ENCODE peak calls at places on chromosome 14, in four cellular contexts. P is WTC11, L is K562, G is HepG2. V is an unnamed sample.

GRCh38 chr14:78178971-78179370 is 8.8 kb downstream of the NRXN3 start:
- DNase-seq in P (no peak), L (no peak), G (no peak), V (no peak)

GRCh38 chr14:57692671-57693070 is 173.2 kb downstream of the SLC35F4 start:
- DNase-seq in P (no peak), L (peak), G (peak), V (no peak)

GRCh38 chr14:48957486-48957885 is 628.7 kb downstream of the RPS29 start:
- DNase-seq in P (no peak), L (no peak), G (no peak), V (no peak)

GRCh38 chr14:95523818-95524448 is 7.5 kb upstream of the SYNE3 start:
- DNase-seq in P (no peak), L (peak), G (peak), V (no peak)

GRCh38 chr14:96139879-96140278 is 64.8 kb upstream of the BDKRB2 start:
- DNase-seq in P (no peak), L (no peak), G (no peak), V (no peak)

GRCh38 chr14:34749408-34749807 is 35.0 kb upstream of the CFL2 start:
- DNase-seq in P (no peak), L (no peak), G (no peak), V (no peak)

GRCh38 chr14:79044894-79045624 is 874.9 kb downstream of the NRXN3 start:
- DNase-seq in P (no peak), L (no peak), G (no peak), V (no peak)

GRCh38 chr14:42480235-42480634 is 873.6 kb downstream of the LRFN5 start:
- DNase-seq in P (no peak), L (no peak), G (no peak), V (no peak)

GRCh38 chr14:56351861-56352260 is 227.7 kb upstream of the TMEM260 start:
- DNase-seq in P (no peak), L (no peak), G (no peak), V (no peak)

GRCh38 chr14:37493606-37494005 is 101.4 kb downstream of the FOXA1 start:
- DNase-seq in P (no peak), L (no peak), G (peak), V (no peak)

GRCh38 chr14:61531741-61532505 is 163.4 kb upstream of the HIF1A start:
- DNase-seq in P (no peak), L (no peak), G (no peak), V (no peak)

GRCh38 chr14:27006520-27006919 is 408.7 kb upstream of the NOVA1 start:
- DNase-seq in P (no peak), L (no peak), G (no peak), V (no peak)

GRCh38 chr14:61560323-61560722 is 135.0 kb upstream of the HIF1A start:
- DNase-seq in P (no peak), L (no peak), G (peak), V (no peak)

GRCh38 chr14:63735720-63736119 is 7.9 kb upstream of the SGPP1 start:
- DNase-seq in P (no peak), L (no peak), G (no peak), V (no peak)

GRCh38 chr14:37037636-37038387 is 134.6 kb downstream of the SLC25A21 start:
- DNase-seq in P (no peak), L (no peak), G (peak), V (no peak)

GRCh38 chr14:76486251-76486743 is 110.4 kb downstream of the ESRRB start:
- DNase-seq in P (no peak), L (no peak), G (no peak), V (no peak)

GRCh38 chr14:75249251-75249957 is 29.2 kb upstream of the FOS start:
- DNase-seq in P (no peak), L (no peak), G (no peak), V (peak)

GRCh38 chr14:64200170-64200569 is 94.0 kb downstream of the ESR2 start:
- DNase-seq in P (no peak), L (no peak), G (no peak), V (no peak)

GRCh38 chr14:103709814-103710213 is 5.4 kb downstream of the XRCC3 start:
- DNase-seq in P (no peak), L (no peak), G (no peak), V (no peak)

GRCh38 chr14:44505588-44505987 is 1.5 kb downstream of the FSCB start:
- DNase-seq in P (peak), L (no peak), G (no peak), V (no peak)

GRCh38 chr14:30295980-30296379 is 263.0 kb upstream of the G2E3 start:
- DNase-seq in P (no peak), L (peak), G (no peak), V (no peak)

GRCh38 chr14:48771717-48772116 is 814.5 kb downstream of the RPS29 start:
- DNase-seq in P (no peak), L (no peak), G (no peak), V (no peak)

GRCh38 chr14:99267871-99268775 is 3.9 kb downstream of the BCL11B start:
- DNase-seq in P (no peak), L (no peak), G (no peak), V (no peak)

GRCh38 chr14:99213603-99214002 is 58.4 kb downstream of the BCL11B start:
- DNase-seq in P (no peak), L (no peak), G (no peak), V (no peak)

GRCh38 chr14:70894868-70895267 is 12.4 kb upstream of the PCNX1 start:
- DNase-seq in P (no peak), L (no peak), G (peak), V (no peak)

GRCh38 chr14:64733899-64734298 is 29.7 kb downstream of the PLEKHG3 start:
- DNase-seq in P (no peak), L (no peak), G (no peak), V (no peak)

GRCh38 chr14:91153360-91153759 is 39.5 kb downstream of the DGLUCY start:
- DNase-seq in P (no peak), L (no peak), G (no peak), V (no peak)

DNA sequence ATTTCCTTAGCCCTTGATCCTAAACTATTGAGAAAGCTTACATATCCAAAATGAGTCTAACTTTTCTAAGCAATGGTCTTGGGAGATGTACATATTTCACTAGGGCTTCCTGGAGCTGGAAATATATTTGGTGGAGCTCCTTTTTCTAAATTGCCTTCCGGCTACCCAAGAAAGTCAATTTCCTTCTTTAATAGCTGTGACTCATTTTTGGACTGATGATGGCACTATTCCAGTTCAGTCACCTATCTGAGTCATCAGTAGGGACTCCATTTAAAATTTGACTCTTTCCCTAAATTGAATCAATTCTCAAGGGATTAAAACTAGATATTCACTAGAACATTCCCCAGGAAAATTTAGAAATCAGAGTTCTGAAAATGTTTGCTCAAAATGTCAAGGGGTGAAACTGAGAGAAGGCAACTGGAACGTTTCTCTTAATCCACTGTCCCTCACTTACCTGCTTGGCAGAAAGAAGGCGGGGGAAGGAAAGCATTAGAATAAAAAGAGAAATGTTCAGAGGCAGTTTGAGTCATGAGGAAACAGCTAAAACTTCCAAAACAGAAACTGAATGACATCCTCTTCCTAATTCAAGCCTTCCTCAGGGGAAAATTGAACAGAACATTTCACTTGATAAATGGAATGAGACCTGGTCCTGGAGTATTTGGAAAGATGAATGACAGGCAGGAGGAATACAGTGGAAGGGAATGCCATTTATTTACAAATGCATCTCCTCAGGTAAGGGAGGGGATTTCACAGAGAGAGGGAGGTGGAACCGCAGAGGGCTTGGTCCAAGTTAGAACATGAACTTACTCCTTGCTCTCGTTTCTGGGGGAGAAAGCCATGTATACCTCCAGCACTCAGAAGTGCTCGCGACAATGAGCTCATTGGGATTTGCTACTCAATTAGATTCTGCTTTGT is 91.2 kb downstream of the RGS6 start:
- DNase-seq in P (no peak), L (no peak), G (no peak), V (peak)
- TF ChIP-seq USF2 in P (no peak), L (no peak), G (no peak), V (no peak)

DNA sequence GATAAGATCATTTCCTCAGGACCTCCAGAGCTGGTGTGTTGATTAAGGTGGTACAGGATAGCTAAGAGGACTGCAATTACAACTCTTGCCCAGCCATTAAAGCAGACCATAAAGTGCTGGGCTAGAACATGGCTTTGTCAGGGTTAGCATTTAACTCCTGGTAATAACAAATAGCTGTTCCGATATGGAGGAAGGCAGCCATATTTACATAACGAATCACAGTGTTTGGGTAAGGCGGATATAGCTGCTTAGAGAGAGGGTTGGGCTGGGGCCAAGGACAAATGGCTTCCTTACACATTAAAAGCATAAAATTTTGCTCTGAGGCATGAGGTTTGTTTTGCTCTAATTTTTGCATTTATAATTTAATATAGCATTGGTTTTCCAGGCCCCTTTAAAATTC is 297.7 kb upstream of the DDHD1 start:
- DNase-seq in P (no peak), L (no peak), G (peak), V (no peak)
- TF ChIP-seq TCF7 in P (no peak), L (no peak), G (no peak), V (no peak)

GRCh38 chr14:54312166-54312801 is 84.5 kb upstream of the CDKN3 start:
- DNase-seq in P (no peak), L (no peak), G (no peak), V (no peak)
- TF ChIP-seq USF2 in P (no peak), L (no peak), G (no peak), V (no peak)

GRCh38 chr14:69797573-69798338 is 715 bp upstream of the SLC10A1 start:
- DNase-seq in P (no peak), L (no peak), G (no peak), V (no peak)

GRCh38 chr14:69789118-69789640 is 7.9 kb downstream of the SLC10A1 start:
- DNase-seq in P (no peak), L (no peak), G (no peak), V (no peak)

GRCh38 chr14:69796797-69797500 is at the start of gene SLC10A1:
- DNase-seq in P (no peak), L (no peak), G (peak), V (no peak)

GRCh38 chr14:69794791-69795190 is 2.2 kb downstream of the SLC10A1 start:
- DNase-seq in P (no peak), L (no peak), G (no peak), V (no peak)

DNA sequence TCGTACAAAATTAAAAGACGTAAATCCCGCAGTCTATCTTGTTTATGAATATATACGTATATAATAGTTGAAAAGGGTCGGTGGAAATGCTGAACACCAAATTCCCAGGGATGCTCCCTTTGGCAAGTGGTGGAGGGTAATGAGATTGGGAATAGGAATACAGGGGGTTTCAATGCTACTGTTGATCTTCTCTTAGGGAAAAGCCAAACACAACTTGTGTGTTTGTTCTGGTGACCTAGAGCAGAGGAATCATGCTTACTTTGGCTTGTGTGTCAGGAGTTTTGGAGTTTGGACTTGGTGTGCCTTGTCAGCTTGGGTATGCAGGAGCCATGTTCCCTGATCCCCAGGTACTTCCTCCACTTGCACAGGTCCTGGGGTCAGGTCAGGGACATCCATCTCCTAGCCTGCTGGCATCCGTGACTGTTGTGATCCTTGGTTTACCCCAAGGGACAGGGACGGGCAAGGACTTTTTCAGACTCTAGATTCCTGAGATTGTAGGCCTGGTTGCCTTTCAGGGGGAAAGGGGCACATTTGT is 4.1 kb downstream of the SLC10A1 start:
- DNase-seq in P (no peak), L (no peak), G (peak), V (no peak)
- TF ChIP-seq TCF7 in P (no peak), L (no peak), G (no peak), V (no peak)

DNA sequence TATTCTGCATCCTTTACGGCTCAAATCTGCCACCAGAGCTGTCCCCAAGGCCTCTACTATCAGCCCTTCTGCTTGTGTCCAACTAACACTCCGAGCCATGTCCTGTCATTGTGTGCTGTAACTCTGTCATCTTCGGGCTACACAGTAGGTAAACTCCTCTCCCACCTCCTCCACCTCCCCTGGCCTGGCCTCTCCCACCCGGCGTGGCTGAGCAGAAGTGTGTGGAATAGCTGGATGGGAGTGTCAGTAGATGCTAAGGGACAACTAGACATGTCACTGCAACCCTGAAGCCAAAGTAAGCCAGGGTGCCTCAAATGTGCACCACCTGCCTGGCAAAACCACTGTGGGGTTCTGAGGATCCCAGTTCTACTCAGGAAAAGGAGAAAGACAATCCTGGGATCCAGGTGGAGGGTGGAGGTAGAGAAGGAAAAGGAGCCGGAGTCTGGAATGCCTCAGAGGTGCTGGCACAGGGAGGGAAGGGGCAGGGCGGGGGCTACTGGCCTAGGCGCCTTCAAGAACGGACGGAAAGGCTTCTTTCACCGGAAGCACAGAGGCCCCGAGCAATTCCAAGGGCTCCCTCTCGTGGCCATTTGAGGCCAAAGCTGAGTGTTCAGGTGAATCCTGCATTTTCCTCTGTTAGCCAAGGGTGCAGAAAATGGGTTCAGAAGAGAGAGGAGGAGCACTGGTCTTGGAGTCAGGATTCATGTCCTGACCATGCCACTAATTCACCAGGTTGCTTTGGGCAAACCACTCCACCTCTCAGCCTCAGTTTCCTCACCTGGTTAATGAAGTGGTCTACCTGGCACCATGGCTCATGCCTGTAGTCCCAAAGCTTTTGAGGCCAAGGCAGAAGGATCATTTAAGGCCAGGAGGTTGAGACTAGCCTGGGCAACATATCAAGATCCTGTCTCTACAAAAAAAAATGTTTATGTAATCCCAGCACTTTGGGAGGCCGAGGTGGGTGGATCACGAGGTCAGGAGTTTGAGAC is 20.5 kb upstream of the FAM181A start:
- DNase-seq in P (peak), L (peak), G (peak), V (no peak)
- TF ChIP-seq USF2 in P (no peak), L (no peak), G (no peak), V (no peak)

DNA sequence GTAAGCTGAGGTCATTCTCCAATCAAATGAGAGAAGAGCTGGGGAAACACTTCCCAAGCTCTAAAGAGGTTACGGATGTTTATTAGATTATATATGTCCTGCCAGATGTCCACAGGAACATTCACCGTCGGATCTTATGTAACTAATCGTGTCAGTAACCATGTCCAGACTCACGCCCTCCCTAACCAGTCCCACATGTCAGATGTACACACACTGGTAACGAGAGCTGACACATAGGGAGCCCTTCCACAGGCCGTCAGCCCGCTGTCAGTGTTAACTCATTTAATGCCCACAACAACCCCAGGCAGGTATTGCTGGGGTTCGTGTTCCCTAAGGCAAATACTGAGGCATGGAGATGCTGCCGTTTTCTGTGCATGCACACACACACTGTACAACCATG is 223.7 kb upstream of the RTL1 start:
- DNase-seq in P (no peak), L (no peak), G (no peak), V (no peak)
- TF ChIP-seq TCF7 in P (no peak), L (no peak), G (no peak), V (no peak)

GRCh38 chr14:89000007-89000942 is 175.8 kb downstream of the TTC8 start:
- DNase-seq in P (peak), L (peak), G (peak), V (no peak)
- TF ChIP-seq USF2 in P (no peak), L (no peak), G (no peak), V (no peak)

V was measured in GM12878.